ENCODE peak calls at places on chromosomes 4 and X, in four cellular contexts. P, M, T and N are unnamed samples.

GRCh38 chrX:50161143-50161542 is 39.7 kb downstream of the AKAP4 start:
- DNase-seq in M (no peak), P (no peak), T (no peak), N (peak; percentile 37)

GRCh38 chrX:22800360-22800759 is 199.4 kb upstream of the DDX53 start:
- DNase-seq in T (peak; percentile 50), M (no peak), P (no peak), N (peak; percentile 65)

GRCh38 chrX:85326234-85327059 is 53.0 kb downstream of the POF1B start:
- DNase-seq in P (no peak), M (no peak), T (no peak), N (no peak)

GRCh38 chrX:134717698-134718328 is 59.5 kb upstream of the PLAC1 start:
- DNase-seq in T (no peak), P (no peak), M (no peak), N (peak; percentile 74)

GRCh38 chr4:40843696-40844095 is 93.9 kb downstream of the NSUN7 start:
- DNase-seq in T (no peak), P (no peak), M (no peak), N (no peak)

GRCh38 chr4:61511716-61512488 is 311.8 kb downstream of the ADGRL3 start:
- DNase-seq in T (no peak), P (no peak), M (no peak), N (peak; percentile 44)

GRCh38 chr4:165532976-165533375 is 154.2 kb downstream of the CPE start:
- DNase-seq in M (no peak), P (no peak), T (no peak), N (no peak)

GRCh38 chr4:39526810-39527295 is 386 bp downstream of the UGDH start:
- DNase-seq in P (no peak), M (no peak), T (no peak), N (no peak)

GRCh38 chr4:44447563-44448504 is 775 bp downstream of the KCTD8 start:
- DNase-seq in M (peak; percentile 12), P (peak; percentile 75), T (no peak), N (no peak)

GRCh38 chr4:121796283-121796682 is 4.8 kb upstream of the EXOSC9 start:
- DNase-seq in T (no peak), P (no peak), M (no peak), N (no peak)

GRCh38 chr4:94472056-94472826 is 20.5 kb downstream of the PDLIM5 start:
- DNase-seq in P (no peak), T (no peak), M (no peak), N (no peak)

GRCh38 chr4:113004655-113005054 is 44.8 kb upstream of the ANK2 start:
- DNase-seq in T (no peak), M (no peak), P (no peak), N (no peak)

GRCh38 chrX:45517090-45517973 is 316.7 kb upstream of the DIPK2B start:
- DNase-seq in M (no peak), T (no peak), P (no peak), N (no peak)

GRCh38 chr4:38860788-38861424 is 4.3 kb upstream of the TLR6 start:
- DNase-seq in P (peak; percentile 72), T (no peak), M (no peak), N (peak; percentile 60)

GRCh38 chrX:132737743-132738142 is 220.7 kb downstream of the HS6ST2 start:
- DNase-seq in P (no peak), T (no peak), M (no peak), N (no peak)

GRCh38 chrX:108397627-108398392 is 40.4 kb downstream of the COL4A6 start:
- DNase-seq in T (no peak), M (no peak), P (no peak), N (peak; percentile 8)

GRCh38 chr4:113394730-113395530 is 345.5 kb downstream of the ANK2 start:
- DNase-seq in P (no peak), M (no peak), T (peak; percentile 87), N (peak; percentile 87)

GRCh38 chr4:23333556-23333945 is 556.3 kb downstream of the PPARGC1A start:
- DNase-seq in T (no peak), M (no peak), P (no peak), N (no peak)

GRCh38 chr4:152009046-152009445 is 248.2 kb upstream of the GATB start:
- DNase-seq in M (no peak), P (no peak), T (no peak), N (no peak)

GRCh38 chrX:124917011-124917410 is 402.7 kb upstream of the TEX13C start:
- DNase-seq in M (no peak), P (no peak), T (no peak), N (no peak)

GRCh38 chr4:11409632-11410031 is 19.1 kb downstream of the HS3ST1 start:
- DNase-seq in T (no peak), P (no peak), M (no peak), N (no peak)

GRCh38 chr4:152515678-152516077 is 20.2 kb downstream of the FBXW7 start:
- DNase-seq in M (no peak), T (peak; percentile 50), P (no peak), N (peak; percentile 53)

GRCh38 chr4:7153711-7154110 is 38.6 kb upstream of the SORCS2 start:
- DNase-seq in T (no peak), M (no peak), P (no peak), N (no peak)

GRCh38 chr4:181966084-181966483 is 277.1 kb upstream of the TENM3 start:
- DNase-seq in M (no peak), P (no peak), T (no peak), N (no peak)

GRCh38 chr4:113145519-113146291 is 96.3 kb downstream of the ANK2 start:
- DNase-seq in M (no peak), T (no peak), P (peak; percentile 66), N (no peak)

GRCh38 chrX:147962476-147962875 is 18.7 kb upstream of the FMR1NB start:
- DNase-seq in M (no peak), P (no peak), T (no peak), N (no peak)

GRCh38 chr4:98467627-98468072 is 190.8 kb downstream of the TSPAN5 start:
- DNase-seq in M (peak; percentile 28), P (peak; percentile 69), T (peak; percentile 79), N (peak; percentile 95)
- TF ChIP-seq CTCF in M (peak; percentile 78), P (peak; percentile 60), T (peak; percentile 76), N (peak; percentile 85)

GRCh38 chrX:154123241-154124219 is 20.5 kb upstream of the OPN1LW start:
- DNase-seq in M (no peak), T (no peak), P (no peak), N (peak; percentile 8)
- H3K4me3 ChIP-seq in M (no peak overlapping the region), T (no peak overlapping the region), P (no peak overlapping the region), N (no peak overlapping the region)

DNA sequence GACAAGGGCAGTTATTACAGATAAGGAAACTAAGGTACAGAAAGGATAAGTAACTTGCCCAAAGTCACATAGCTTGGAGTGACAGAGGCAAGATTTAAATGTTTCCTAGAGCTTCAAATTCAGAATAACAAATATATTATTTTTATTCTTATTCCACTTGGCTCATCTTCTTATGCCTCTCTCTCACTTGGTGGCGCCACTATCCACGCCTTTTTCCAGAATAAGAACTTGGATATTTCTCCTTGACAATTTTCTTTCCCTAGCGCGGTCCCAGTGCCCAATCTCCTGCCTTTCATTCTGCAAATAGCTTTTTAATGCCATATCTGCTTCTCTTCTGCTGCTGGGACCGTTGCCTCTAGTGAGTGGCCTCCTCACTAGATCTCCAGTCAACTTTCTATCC is 78.5 kb downstream of the MSN start:
- DNase-seq in P (no peak), T (no peak), M (no peak), N (no peak)
- TF ChIP-seq CTCF in P (no peak), T (no peak), M (no peak), N (peak; percentile 20)

GRCh38 chrX:67437821-67438220 is 106.0 kb upstream of the AR start:
- DNase-seq in T (no peak), M (no peak), P (no peak), N (no peak)
- H3K4me3 ChIP-seq in T (no peak overlapping the region), M (no peak overlapping the region), P (no peak overlapping the region), N (no peak overlapping the region)

GRCh38 chr4:33625762-33626161 is 2618.6 kb downstream of the ARAP2 start:
- DNase-seq in P (no peak), T (no peak), M (no peak), N (no peak)
- TF ChIP-seq CTCF in P (no peak), T (no peak), M (no peak), N (peak; percentile 9)

GRCh38 chrX:102154218-102154860 is 1.4 kb downstream of the BEX5 start:
- DNase-seq in T (no peak), M (no peak), P (peak; percentile 48), N (no peak)

GRCh38 chrX:102155806-102156179 is at the start of gene BEX5:
- DNase-seq in T (no peak), M (no peak), P (no peak), N (no peak)

DNA sequence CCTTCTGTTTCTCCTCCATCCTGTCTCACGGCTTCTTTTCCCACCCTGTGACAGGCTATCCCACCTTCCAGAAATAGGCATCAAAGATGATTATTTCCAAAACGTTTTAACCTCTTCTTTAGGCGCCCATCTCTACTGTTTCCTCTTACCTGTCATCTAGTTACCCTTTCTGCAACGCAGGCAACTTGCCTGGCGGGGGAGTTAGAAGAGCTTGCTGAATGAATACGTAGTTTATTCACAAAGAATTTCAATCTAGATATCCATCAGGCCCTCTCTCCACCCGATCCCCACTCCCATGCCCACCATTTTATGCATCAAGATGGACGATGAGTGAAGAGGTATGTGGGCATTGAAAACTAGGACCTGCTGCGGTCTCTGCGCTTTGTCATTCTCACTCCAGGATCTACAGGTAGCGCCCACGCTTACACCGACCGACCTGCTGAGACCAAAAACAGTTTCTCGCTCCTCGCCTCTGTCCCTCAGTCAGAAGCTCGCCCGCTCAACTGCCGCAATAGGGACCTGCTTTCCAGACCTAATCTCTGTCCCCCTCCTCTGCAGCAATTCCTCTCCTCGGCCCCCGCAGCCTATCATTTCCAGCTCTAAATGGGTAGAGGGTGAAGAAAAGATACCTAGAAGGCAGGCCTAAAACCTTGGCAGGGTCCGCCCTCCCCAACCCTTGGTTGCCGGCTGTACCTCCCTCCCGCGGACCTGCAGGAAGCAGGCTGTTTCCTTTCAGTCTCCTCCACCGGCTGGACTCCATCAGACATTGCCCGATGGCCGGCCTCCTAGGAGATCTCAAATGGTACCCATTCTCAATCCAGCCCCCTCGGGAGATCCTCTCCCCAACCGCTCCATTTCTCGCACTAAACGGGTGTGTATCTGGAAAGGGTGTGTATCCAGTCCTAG is 624 bp downstream of the BEX5 start:
- DNase-seq in M (no peak), P (peak; percentile 55), T (no peak), N (no peak)
- H3K4me3 ChIP-seq in M (peak overlapping the region; percentile 49), P (no peak overlapping the region), T (no peak overlapping the region), N (no peak overlapping the region)